ENCODE peak calls at places on chromosome 15, in four cellular contexts. P is A673, L is heart right ventricle, F is left ventricle myocardium inferior. J is an unnamed sample. For H3K36me3 and H3K4me1, the result is how much of the 10 kb centered on the place peaks cover.

GRCh38 chr15:65346856-65347598 is 30.8 kb downstream of the IGDCC3 start:
- DNase-seq in L (no peak), F (no peak), P (no peak), J (peak)

GRCh38 chr15:86135030-86135429 is 55.4 kb downstream of the AGBL1 start:
- DNase-seq in P (no peak), L (no peak), F (peak), J (no peak)

GRCh38 chr15:66387176-66388056 is 704 bp downstream of the MAP2K1 start:
- DNase-seq in L (peak), F (peak), P (peak), J (peak)

GRCh38 chr15:27458370-27459084 is 487.5 kb downstream of the GABRG3 start:
- DNase-seq in F (no peak), P (no peak), L (no peak), J (no peak)

GRCh38 chr15:74039656-74040010 is 42.7 kb downstream of the GOLGA6A start:
- DNase-seq in L (no peak), P (no peak), F (no peak), J (peak)

GRCh38 chr15:68249058-68249713 is 19.7 kb upstream of the CLN6 start:
- DNase-seq in F (no peak), L (no peak), P (no peak), J (no peak)

GRCh38 chr15:87653646-87654045 is 602.9 kb downstream of the NTRK3 start:
- DNase-seq in P (no peak), F (no peak), L (no peak), J (no peak)

GRCh38 chr15:22903427-22903826 is 65.0 kb downstream of the NIPA2 start:
- DNase-seq in P (no peak), L (no peak), F (no peak), J (no peak)

GRCh38 chr15:74829991-74830390 is 3.6 kb downstream of the CPLX3 start:
- DNase-seq in F (no peak), P (no peak), L (no peak), J (no peak)

GRCh38 chr15:57298843-57299550 is 77.3 kb upstream of the CGNL1 start:
- DNase-seq in L (no peak), P (no peak), F (no peak), J (no peak)

GRCh38 chr15:77944002-77944867 is 133.3 kb downstream of the TBC1D2B start:
- DNase-seq in P (peak), F (peak), L (peak), J (peak)

DNA sequence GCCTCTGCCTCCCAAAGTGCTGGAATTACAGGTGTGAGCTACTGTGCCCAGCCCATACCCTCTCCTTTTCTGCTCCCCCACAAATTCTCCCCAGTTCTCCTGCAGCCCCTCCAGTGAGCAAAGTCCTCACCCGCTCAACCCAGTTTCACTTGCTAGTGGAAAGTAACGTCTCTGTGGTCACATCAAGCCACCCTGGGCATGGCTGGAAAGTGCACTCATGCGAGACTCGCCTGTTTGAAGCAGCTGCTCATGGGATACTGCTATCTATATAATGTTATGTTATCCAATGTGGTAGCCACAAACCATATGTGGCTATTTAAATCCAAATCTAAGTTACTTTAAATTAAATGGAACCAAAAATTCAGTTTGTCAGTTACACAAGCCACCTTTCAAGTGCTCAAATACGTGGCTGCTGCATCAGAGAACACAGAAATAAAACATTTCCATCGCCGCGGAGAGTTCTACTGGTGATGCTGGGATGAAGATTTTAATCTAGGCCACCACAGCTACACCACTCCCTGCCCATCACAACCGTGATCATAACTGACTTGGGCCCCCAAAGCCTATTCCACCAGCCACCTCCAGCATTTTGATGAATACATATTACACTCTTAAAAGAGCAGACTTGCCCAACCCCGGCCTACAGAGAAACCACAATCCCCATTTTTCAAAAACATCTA is 119.4 kb downstream of the LIPC start:
- DNase-seq in F (no peak), L (no peak), P (no peak), J (peak)
- H3K4me3 ChIP-seq in F (no peak), L (no peak), P (no peak), J (no peak)

DNA sequence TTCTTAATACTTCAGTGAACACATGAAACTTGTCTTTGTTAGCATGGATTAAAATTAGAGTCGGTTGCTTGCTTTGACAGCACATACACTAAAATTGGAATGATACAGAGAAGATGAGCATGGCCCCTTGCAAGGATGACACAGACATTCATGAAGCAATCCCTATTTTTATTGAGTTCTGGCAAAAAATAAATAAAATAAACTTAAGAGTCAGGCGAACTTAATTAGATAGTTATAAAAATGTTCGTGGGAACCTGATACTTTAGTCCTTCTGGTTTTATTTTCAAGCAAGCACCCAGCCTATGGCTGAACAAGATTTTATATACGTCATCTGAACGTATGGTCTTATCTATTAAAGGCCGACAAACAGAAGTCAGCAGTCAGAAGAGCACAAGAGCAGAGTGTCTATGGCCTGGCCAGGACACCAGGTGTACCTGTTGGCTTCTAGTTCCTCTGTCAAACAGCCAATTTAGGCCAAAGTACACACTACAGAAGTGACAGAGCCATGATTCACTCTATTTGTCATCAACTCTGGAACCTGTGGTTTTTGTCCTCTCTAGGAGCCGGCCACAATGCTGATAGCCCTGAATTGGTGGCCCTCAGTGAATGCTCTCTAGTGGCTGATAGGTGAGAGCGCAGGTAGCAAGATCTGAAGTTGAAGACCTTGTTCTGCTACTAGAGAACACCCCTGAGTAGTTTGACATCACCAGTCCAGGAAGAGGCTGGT is 64.3 kb downstream of the LEO1 start:
- DNase-seq in P (no peak), L (no peak), F (no peak), J (peak)
- H3K36me3 ChIP-seq in P (under half), L (under half), F (half or more), J (half or more)

DNA sequence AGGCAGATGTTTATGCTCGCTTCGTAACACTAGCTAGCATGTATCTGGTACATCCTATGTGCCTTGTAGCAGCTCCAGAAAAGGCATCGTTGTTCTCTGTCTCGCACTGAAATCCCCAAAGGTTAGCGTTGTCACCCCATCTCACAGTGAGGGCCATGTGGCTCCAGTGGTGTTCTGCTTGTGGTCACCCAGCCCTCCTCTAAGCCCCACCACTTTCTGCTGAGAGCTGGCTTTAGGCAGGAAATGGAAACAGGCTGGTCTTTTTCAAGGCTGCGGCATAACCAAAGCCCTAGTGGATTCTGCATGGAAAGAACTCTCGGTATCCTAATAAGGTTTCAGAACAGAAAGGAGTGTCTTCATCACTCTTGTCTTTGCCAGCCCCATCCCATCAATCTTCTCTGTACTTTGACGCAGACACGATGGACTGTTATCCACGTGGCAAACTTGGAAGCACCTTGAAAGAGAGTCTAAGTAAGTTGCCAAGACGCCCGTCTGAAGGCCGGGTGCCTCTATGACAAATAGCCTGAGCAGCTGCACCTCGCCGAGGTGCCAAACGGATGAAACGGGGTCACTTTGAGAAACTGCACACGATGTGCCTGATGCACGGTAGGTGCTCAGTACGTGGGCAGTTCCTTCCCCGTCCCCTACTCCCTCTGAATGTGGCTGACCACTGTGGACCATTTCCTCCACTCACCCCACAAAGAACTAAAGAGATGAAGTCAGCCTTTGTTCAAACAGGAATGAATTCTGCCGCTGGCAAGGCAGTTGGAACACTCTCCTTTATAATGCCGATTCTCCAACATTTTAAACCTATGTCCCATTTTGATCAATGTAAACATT is 57.8 kb upstream of the MEF2A start:
- DNase-seq in L (peak), F (no peak), P (no peak), J (peak)
- H3K4me1 ChIP-seq in L (half or more), F (half or more), P (under half), J (under half)

GRCh38 chr15:37995461-37996347 is 61.3 kb downstream of the TMCO5A start:
- DNase-seq in F (no peak), P (peak), L (peak), J (no peak)
- H3K4me3 ChIP-seq in F (no peak), P (no peak), L (no peak), J (no peak)

DNA sequence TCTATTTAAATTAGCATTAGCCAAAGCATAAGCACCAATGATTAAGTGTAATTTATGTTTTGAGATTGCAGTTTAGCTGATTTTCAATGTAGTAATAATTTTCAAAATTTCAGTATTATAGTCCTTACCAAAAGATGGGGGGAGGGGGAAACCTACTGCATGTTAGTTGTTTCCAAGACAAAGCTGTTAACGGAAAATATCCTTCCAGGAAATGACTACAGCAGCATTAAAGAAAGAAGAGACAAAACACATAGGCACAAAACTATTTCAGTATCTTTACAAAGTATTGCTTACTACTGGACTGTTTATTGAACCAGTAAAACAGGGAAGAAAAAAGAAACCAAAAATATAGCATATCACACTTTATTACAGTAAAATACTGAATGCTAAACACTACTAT is 10.5 kb downstream of the BNIP2 start:
- DNase-seq in P (no peak), L (no peak), F (no peak), J (no peak)
- H3K36me3 ChIP-seq in P (half or more), L (under half), F (half or more), J (half or more)

DNA sequence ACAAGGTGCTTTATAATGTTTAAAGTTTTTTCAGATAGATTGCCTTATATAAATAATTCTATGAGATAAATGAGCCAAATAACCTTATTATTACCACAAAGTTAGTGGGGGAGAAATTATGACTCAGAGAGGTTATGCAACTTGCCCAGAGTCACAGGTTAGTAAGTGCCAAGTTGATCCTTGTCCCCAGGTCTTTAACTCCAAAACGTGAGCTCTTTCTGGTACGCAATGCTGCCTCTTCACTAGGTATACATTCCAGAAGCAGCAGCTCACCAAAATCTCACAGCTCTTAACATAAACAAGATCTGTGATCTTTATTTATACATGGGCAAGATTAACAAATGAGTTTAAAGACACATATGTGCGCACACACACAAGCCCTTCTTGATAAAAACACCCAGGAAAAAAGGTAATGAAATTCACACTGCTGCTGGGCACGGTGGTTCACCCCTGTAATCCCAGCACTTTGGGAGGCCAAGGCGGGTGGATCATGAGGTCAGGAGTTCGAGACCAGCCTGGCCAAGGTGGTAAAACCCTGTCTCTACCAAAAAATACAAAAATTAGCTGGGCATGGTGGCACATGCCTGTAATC is 59.8 kb upstream of the NR2F2 start:
- DNase-seq in L (no peak), P (no peak), F (no peak), J (no peak)
- H3K4me1 ChIP-seq in L (under half), P (under half), F (under half), J (under half)

DNA sequence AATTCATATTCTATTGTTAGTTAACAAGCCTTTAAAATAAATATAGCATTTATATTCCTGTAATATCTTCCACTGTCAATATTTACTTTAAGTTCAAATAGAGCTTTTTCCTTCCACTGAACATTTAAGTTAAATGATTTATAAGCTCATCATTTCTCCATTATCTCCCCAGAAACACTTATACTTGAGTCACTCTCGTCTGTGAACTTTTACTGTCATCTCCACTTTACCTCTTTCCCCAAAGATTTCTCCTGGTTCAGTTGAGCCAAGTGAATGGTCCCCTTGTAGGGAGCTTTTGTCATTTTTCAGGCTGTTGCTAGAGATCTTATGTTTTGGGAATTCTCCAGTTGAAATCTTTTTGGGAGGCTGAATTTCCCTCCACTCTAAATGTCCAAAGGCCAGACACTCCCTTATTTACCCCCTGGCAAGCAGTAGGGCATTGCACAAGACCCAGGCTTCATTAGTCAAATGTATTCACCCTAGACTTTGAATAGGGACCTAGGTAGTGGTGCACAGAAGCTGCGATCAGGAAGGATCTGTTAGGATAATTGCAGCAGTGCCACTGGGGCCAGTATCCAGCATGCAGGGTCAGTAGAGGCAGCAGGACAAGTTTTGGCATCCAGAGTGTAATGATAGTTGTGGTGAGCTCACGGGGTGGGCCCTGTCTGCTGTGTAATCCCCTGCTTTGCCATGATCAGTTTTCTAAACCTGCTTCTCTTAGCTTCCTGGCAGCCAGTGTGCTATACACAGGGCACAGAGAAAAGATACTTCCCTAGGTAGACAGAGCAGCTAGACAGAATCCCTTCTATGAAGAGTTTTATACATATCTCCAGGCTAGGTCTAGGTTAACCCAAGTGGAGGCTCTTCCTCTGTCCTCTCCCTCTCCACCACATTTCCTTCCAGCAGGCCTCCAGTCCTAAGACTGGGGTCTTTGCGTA is 356.5 kb upstream of the SLCO3A1 start:
- DNase-seq in F (no peak), P (no peak), L (no peak), J (no peak)
- H3K4me3 ChIP-seq in F (no peak), P (no peak), L (no peak), J (no peak)

DNA sequence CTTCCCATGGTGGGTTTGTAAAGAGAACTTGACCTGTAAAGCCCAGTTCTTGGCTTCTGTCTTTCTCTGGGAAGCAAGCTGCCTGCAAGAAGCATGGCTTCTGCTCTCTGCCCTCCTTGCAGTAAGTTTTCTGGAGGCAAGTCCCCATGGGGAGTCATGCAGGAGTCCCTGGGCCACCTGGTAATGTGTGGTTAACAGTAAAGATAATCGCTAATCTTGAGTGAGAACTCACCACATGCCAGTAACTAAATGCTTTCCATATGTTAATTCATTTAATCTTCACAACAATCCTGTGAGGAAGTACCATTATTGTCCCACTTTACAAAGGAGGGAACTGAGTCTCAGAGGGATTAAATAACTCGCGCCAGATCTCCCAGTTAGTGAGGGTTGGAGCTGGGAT is 4.2 kb downstream of the CAPN3 start:
- DNase-seq in P (no peak), F (no peak), L (no peak), J (peak)
- H3K36me3 ChIP-seq in P (under half), F (under half), L (under half), J (under half)

GRCh38 chr15:84821501-84822021 is 4.4 kb downstream of the ALPK3 start:
- DNase-seq in P (no peak), L (peak), F (no peak), J (no peak)
- H3K4me1 ChIP-seq in P (under half), L (half or more), F (half or more), J (under half)

GRCh38 chr15:38069506-38069905 is 135.1 kb downstream of the TMCO5A start:
- DNase-seq in L (peak), P (no peak), F (no peak), J (no peak)
- H3K4me3 ChIP-seq in L (no peak), P (peak), F (peak), J (no peak)

J was measured in endodermal cell.